ENCODE peak calls at places on chromosomes 7 and 10, in nine cellular contexts. K is neural progenitor cell, L is GM23248, P is hepatocyte, G is SK-N-SH, S is PC-3, T is GM23338, Z is OCI-LY7, J is MM.1S. X is an unnamed sample.

GRCh38 chr7:103988468-103989199 is 824 bp downstream of the RELN start:
- DNase-seq in L (peak), J (no peak), S (no peak), P (peak), Z (no peak), G (peak), T (peak), K (peak), X (no peak)

GRCh38 chr10:105925045-105925785 is 1239.3 kb downstream of the SORCS1 start:
- DNase-seq in S (no peak), K (peak), J (no peak), Z (no peak), L (no peak), T (peak), G (no peak), P (no peak), X (no peak)

GRCh38 chr10:9253121-9253520 is 1198.6 kb downstream of the GATA3 start:
- DNase-seq in J (no peak), Z (no peak), T (no peak), P (peak), S (peak), L (peak), K (no peak), G (peak), X (no peak)

GRCh38 chr7:26686448-26686981 is 177.9 kb downstream of the SKAP2 start:
- DNase-seq in J (peak), S (peak), L (peak), G (peak), Z (peak), P (peak), K (peak), T (peak), X (peak)

GRCh38 chr10:131790021-131790420 is 110.8 kb upstream of the PPP2R2D start:
- DNase-seq in P (no peak), K (no peak), G (no peak), Z (peak), J (no peak), T (no peak), S (peak), L (no peak), X (peak)

GRCh38 chr7:94375167-94375566 is 19.5 kb upstream of the COL1A2 start:
- DNase-seq in G (no peak), T (peak), J (no peak), L (peak), Z (no peak), S (no peak), K (peak), P (peak), X (no peak)

GRCh38 chr7:120794100-120794729 is 63.7 kb downstream of the TSPAN12 start:
- DNase-seq in Z (no peak), S (no peak), K (no peak), T (no peak), L (peak), G (no peak), P (no peak), J (peak), X (no peak)

GRCh38 chr7:120973849-120974248 is 14.7 kb upstream of the CPED1 start:
- DNase-seq in T (no peak), Z (no peak), P (no peak), G (no peak), L (no peak), S (no peak), K (no peak), J (no peak), X (no peak)

GRCh38 chr7:105885386-105886111 is 9.2 kb upstream of the ATXN7L1 start:
- DNase-seq in Z (no peak), T (no peak), K (no peak), L (no peak), G (peak), J (no peak), P (no peak), S (no peak), X (no peak)

GRCh38 chr10:119761106-119761505 is 35.3 kb downstream of the INPP5F start:
- DNase-seq in J (no peak), L (peak), G (no peak), T (no peak), S (peak), K (no peak), P (peak), Z (no peak), X (no peak)

GRCh38 chr10:12156367-12157123 is 27.1 kb downstream of the SEC61A2 start:
- DNase-seq in G (no peak), L (no peak), T (no peak), P (peak), J (no peak), Z (no peak), S (no peak), K (no peak), X (no peak)

GRCh38 chr10:43186150-43186549 is 47.9 kb downstream of the CSGALNACT2 start:
- DNase-seq in K (no peak), J (no peak), Z (no peak), L (no peak), T (no peak), S (no peak), G (no peak), P (no peak), X (no peak)

GRCh38 chr10:71565284-71566000 is 154.1 kb downstream of the C10orf105 start:
- DNase-seq in Z (no peak), S (no peak), J (no peak), P (no peak), L (no peak), T (no peak), K (no peak), G (no peak), X (no peak)

GRCh38 chr10:6255548-6256061 is 52.9 kb downstream of the PFKFB3 start:
- DNase-seq in K (no peak), P (no peak), S (no peak), L (no peak), T (no peak), J (no peak), Z (no peak), G (no peak), X (no peak)

GRCh38 chr10:59240581-59241183 is 64.2 kb downstream of the PHYHIPL start:
- DNase-seq in J (peak), S (peak), L (peak), Z (peak), T (peak), G (peak), P (peak), K (peak), X (peak)

GRCh38 chr10:44952779-44953231 is 6.8 kb upstream of the RASSF4 start:
- DNase-seq in J (no peak), Z (no peak), K (no peak), P (no peak), S (no peak), L (no peak), T (peak), G (no peak), X (no peak)

GRCh38 chr10:25532213-25532612 is 357.4 kb downstream of the GPR158 start:
- DNase-seq in K (no peak), J (no peak), G (no peak), Z (no peak), L (no peak), S (no peak), T (no peak), P (no peak), X (no peak)

GRCh38 chr7:83648464-83649241 is at the start of gene SEMA3E:
- DNase-seq in Z (no peak), T (peak), P (peak), K (peak), G (no peak), S (peak), L (peak), J (no peak), X (peak)

GRCh38 chr10:24440817-24441790 is 232.2 kb downstream of the KIAA1217 start:
- DNase-seq in K (no peak), Z (no peak), L (peak), P (no peak), S (peak), T (peak), G (no peak), J (no peak), X (no peak)

GRCh38 chr10:121873236-121873635 is 54.6 kb downstream of the ATE1 start:
- DNase-seq in P (no peak), J (no peak), L (no peak), S (no peak), Z (no peak), T (no peak), K (no peak), G (no peak), X (no peak)

GRCh38 chr10:6346621-6347020 is 143.9 kb downstream of the PFKFB3 start:
- DNase-seq in K (no peak), G (no peak), P (no peak), T (no peak), S (no peak), L (peak), Z (no peak), J (no peak), X (no peak)

GRCh38 chr7:85054306-85054705 is 132.6 kb downstream of the SEMA3D start:
- DNase-seq in J (no peak), G (no peak), Z (no peak), T (no peak), P (no peak), S (no peak), L (no peak), K (peak), X (no peak)

GRCh38 chr10:110361800-110362456 is 57.2 kb upstream of the SMNDC1 start:
- DNase-seq in J (peak), L (no peak), Z (no peak), S (no peak), P (no peak), T (peak), K (peak), G (no peak), X (no peak)

GRCh38 chr7:15498465-15498864 is 63.4 kb downstream of the AGMO start:
- DNase-seq in S (no peak), J (no peak), L (no peak), T (no peak), Z (no peak), P (no peak), K (no peak), G (no peak), X (no peak)

GRCh38 chr7:156903232-156903909 is 10.4 kb upstream of the LMBR1 start:
- DNase-seq in G (no peak), S (peak), L (peak), Z (no peak), T (no peak), K (no peak), J (no peak), P (no peak), X (peak)

GRCh38 chr7:112112822-112113255 is 93.4 kb downstream of the DOCK4 start:
- DNase-seq in G (no peak), T (no peak), Z (no peak), L (peak), J (peak), P (no peak), K (no peak), S (no peak), X (no peak)

GRCh38 chr7:104045183-104045582 is 55.7 kb upstream of the RELN start:
- DNase-seq in J (no peak), S (no peak), L (peak), T (no peak), Z (no peak), K (no peak), G (no peak), P (no peak), X (no peak)

GRCh38 chr10:68586622-68587325 is 26.6 kb downstream of the TET1 start:
- DNase-seq in T (no peak), J (no peak), K (no peak), S (no peak), Z (no peak), L (no peak), G (no peak), P (no peak), X (no peak)

GRCh38 chr10:108736111-108736510 is 1187.2 kb downstream of the XPNPEP1 start:
- DNase-seq in S (no peak), G (no peak), T (no peak), Z (no peak), P (no peak), K (no peak), J (no peak), L (no peak), X (no peak)

GRCh38 chr7:99296471-99296870 is 23.8 kb downstream of the MYH16 start:
- DNase-seq in Z (no peak), P (no peak), L (no peak), T (peak), G (no peak), J (no peak), K (no peak), S (no peak), X (no peak)

GRCh38 chr10:69087600-69088470 is at the start of gene SRGN:
- DNase-seq in P (no peak), T (no peak), G (no peak), L (peak), S (peak), J (peak), K (no peak), Z (peak), X (no peak)

GRCh38 chr7:93015193-93016084 is 102.3 kb downstream of the SAMD9 start:
- DNase-seq in S (peak), L (peak), K (no peak), Z (no peak), J (no peak), G (no peak), P (peak), T (no peak), X (no peak)

GRCh38 chr7:20351901-20352300 is 21.2 kb downstream of the ITGB8 start:
- DNase-seq in L (peak), T (no peak), S (peak), K (no peak), P (no peak), J (no peak), G (no peak), Z (no peak), X (no peak)
- TF ChIP-seq EZH2phosphoT487 in L (no peak), T (no peak), S (no peak), K (no peak), P (no peak), J (no peak), G (no peak), Z (no peak), X (no peak)

GRCh38 chr7:100835903-100836811 is 8.8 kb upstream of the EPHB4 start:
- DNase-seq in T (peak), L (no peak), J (no peak), K (peak), P (peak), Z (no peak), S (no peak), G (peak), X (no peak)
- H3K27ac ChIP-seq in T (peak), L (no peak), J (no peak), K (peak), P (peak), Z (no peak), S (no peak), G (no peak), X (peak)

GRCh38 chr7:148964510-148965267 is 63.6 kb downstream of the PDIA4 start:
- DNase-seq in S (no peak), K (peak), J (no peak), P (no peak), Z (peak), G (no peak), T (no peak), L (peak), X (no peak)

GRCh38 chr7:148959726-148960125 is 68.6 kb downstream of the PDIA4 start:
- DNase-seq in G (no peak), K (no peak), T (no peak), S (no peak), Z (no peak), P (no peak), L (no peak), J (no peak), X (no peak)

GRCh38 chr7:148962515-148962822 is 65.8 kb downstream of the PDIA4 start:
- DNase-seq in T (no peak), P (no peak), G (no peak), J (no peak), K (no peak), L (no peak), Z (no peak), S (no peak), X (no peak)

GRCh38 chr7:148963583-148964509 is 64.5 kb downstream of the PDIA4 start:
- DNase-seq in G (no peak), J (no peak), K (peak), T (peak), Z (no peak), P (no peak), S (peak), L (peak), X (no peak)

GRCh38 chr7:148962823-148963582 is 65.3 kb downstream of the PDIA4 start:
- DNase-seq in L (peak), Z (peak), T (peak), J (peak), S (peak), G (peak), K (peak), P (peak), X (peak)
- TF ChIP-seq EZH2phosphoT487 in L (no peak), Z (no peak), T (no peak), J (no peak), S (no peak), G (no peak), K (no peak), P (no peak), X (no peak)

DNA sequence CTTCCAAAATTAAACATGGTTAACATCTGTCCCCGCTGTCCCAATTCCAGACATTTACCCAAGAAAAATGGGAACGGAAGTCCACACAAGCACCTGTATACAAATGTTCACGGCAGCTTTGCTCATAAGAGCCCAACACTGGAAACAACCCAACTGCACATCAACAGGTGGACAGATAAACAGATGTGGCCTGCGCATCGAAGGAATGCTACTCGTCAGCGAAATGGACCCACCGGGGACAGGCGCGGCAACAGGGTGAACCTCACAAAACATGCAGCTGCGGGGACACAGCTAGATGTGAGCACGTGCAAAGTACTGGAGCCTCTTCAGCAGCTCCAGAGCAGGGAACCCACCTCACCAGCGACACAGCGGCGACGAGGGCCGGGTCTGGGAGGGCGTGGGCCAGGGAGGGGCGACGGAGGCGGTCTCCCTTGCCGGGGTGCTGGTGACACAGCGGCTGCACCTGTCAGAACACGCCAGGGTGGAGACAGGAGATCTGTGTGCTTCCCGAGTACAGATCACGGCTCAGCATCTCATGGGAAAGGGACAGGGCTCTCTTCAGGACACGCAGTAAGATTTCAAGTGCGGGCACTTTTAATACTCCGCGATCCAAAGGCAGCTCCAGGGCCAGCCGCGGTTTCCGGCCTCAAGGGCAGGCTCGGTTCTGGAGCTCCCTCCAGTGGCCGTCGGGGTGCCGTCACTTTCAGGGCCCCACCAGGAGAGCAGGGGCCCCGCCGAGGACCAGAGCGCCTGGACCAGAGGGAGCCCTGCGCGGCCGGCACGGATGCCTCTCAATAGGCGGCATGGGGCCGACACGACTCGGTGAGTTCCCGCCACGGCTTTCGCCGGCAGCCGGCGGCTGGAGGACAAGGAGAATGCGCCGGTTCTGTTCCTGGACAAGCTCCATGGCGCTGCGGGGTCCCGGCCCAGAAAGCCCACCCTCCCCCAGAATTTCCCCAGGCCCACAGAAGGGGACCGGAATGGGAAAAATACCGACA is 21.2 kb downstream of the GPR146 start:
- DNase-seq in S (peak), Z (peak), P (peak), K (peak), L (peak), J (peak), T (peak), G (peak), X (no peak)
- H3K27ac ChIP-seq in S (no peak), Z (no peak), P (no peak), K (no peak), L (no peak), J (no peak), T (no peak), G (no peak), X (no peak)

DNA sequence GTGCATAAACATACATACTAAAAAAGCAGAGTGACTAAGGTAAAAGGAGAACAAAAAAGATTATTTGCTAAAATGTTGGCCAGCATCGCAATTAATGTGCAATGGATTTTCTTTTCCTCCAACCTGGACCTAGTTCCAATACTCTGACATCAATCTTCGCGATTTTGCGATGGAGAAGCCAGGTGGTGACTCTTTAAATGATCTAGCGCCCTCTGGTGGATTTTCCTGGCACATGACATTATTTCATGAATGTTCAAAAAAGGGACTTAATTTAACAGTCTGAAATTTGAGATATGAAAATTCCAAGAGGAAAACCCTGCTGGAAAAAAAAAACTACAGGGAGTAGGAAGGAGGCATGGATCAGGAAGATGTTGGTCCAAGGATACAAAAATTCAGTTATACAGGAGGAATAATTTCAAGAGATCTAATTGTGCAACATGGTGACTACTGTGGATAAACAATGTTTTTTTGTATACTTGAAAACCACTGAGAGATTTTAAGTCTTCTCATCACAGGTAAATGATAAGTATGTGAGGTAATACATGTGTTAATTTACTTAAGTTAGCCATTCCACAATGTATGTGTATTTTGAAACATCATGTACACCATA is 4.3 kb upstream of the KCNMA1 start:
- DNase-seq in Z (peak), K (peak), P (peak), J (peak), T (peak), S (peak), G (peak), L (peak), X (peak)
- TF ChIP-seq EZH2phosphoT487 in Z (no peak), K (no peak), P (no peak), J (no peak), T (no peak), S (no peak), G (no peak), L (no peak), X (no peak)

GRCh38 chr7:46982928-46983327 is 599.0 kb downstream of the TNS3 start:
- DNase-seq in S (no peak), K (no peak), T (no peak), J (no peak), Z (no peak), G (no peak), L (no peak), P (no peak), X (no peak)
- H3K27ac ChIP-seq in S (no peak), K (no peak), T (no peak), J (no peak), Z (no peak), G (no peak), L (no peak), P (no peak), X (no peak)

DNA sequence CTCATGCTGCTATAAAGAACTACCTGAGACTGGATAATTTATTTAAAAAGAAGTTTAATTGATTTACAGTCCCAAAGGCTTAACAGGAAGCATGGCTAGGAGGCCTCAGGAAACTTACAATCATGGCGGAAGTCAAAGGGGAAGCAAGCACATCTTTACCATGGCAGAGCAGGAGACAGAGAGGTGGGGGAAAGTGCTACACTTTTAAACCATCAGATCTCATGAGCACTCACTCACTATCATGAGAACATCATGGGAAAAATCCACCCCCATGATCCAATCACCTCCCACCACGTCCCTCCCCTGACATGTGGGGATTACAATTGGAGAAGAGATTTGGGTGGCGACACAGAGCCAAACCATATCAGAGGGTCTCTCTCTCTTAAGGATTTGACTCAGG is 108.6 kb upstream of the PODXL start:
- DNase-seq in P (no peak), K (no peak), S (no peak), G (no peak), Z (no peak), T (no peak), J (no peak), L (no peak), X (no peak)
- TF ChIP-seq EZH2phosphoT487 in P (no peak), K (no peak), S (no peak), G (no peak), Z (no peak), T (no peak), J (no peak), L (no peak), X (no peak)

X was measured in HCT116.